ENCODE peak calls at places on chromosome 13, in seven cellular contexts. P, R, O, E, T, C and A are unnamed samples.

GRCh38 chr13:34162545-34162936 is 344.6 kb downstream of the RFC3 start:
- DNase-seq in P (no peak), R (no peak), O (no peak), E (no peak), T (no peak), C (no peak), A (no peak)

GRCh38 chr13:27644302-27644701 is 22.6 kb downstream of the POLR1D start:
- DNase-seq in P (no peak), R (no peak), O (no peak), E (peak), T (no peak), C (peak), A (no peak)

GRCh38 chr13:85230754-85231153 is 568.5 kb downstream of the SLITRK6 start:
- DNase-seq in P (no peak), R (no peak), O (no peak), E (no peak), T (no peak), C (no peak), A (no peak)

GRCh38 chr13:110696776-110697175 is 9.1 kb downstream of the CARS2 start:
- DNase-seq in P (no peak), R (peak), O (no peak), E (no peak), T (peak), C (no peak), A (no peak)

GRCh38 chr13:52070929-52071523 is 46.5 kb downstream of the UTP14C start:
- DNase-seq in P (peak), R (no peak), O (no peak), E (no peak), T (no peak), C (no peak), A (no peak)

GRCh38 chr13:42405665-42406390 is 133.9 kb downstream of the AKAP11 start:
- DNase-seq in P (no peak), R (no peak), O (no peak), E (no peak), T (no peak), C (no peak), A (no peak)

GRCh38 chr13:63107163-63107935 is 1691.7 kb upstream of the PCDH20 start:
- DNase-seq in P (no peak), R (no peak), O (peak), E (no peak), T (no peak), C (no peak), A (no peak)

GRCh38 chr13:21638319-21639282 is 32.3 kb upstream of the FGF9 start:
- DNase-seq in P (peak), R (no peak), O (peak), E (no peak), T (no peak), C (peak), A (no peak)

GRCh38 chr13:48163066-48163465 is 68.2 kb upstream of the MED4 start:
- DNase-seq in P (no peak), R (no peak), O (no peak), E (no peak), T (no peak), C (no peak), A (no peak)

GRCh38 chr13:88945793-88946192 is 1274.6 kb downstream of the SLITRK5 start:
- DNase-seq in P (no peak), R (no peak), O (no peak), E (no peak), T (no peak), C (no peak), A (no peak)

GRCh38 chr13:20654156-20654555 is 49.3 kb upstream of the IL17D start:
- DNase-seq in P (no peak), R (no peak), O (no peak), E (no peak), T (no peak), C (no peak), A (no peak)

GRCh38 chr13:33402975-33403374 is 117.4 kb upstream of the STARD13 start:
- DNase-seq in P (no peak), R (no peak), O (no peak), E (no peak), T (no peak), C (no peak), A (no peak)

GRCh38 chr13:64540468-64540867 is 2689.7 kb downstream of the PCDH9 start:
- DNase-seq in P (no peak), R (no peak), O (no peak), E (no peak), T (no peak), C (no peak), A (no peak)

GRCh38 chr13:26024558-26024957 is 27.3 kb downstream of the SHISA2 start:
- DNase-seq in P (no peak), R (no peak), O (no peak), E (no peak), T (no peak), C (no peak), A (no peak)

GRCh38 chr13:109735567-109735966 is 50.8 kb downstream of the IRS2 start:
- DNase-seq in P (no peak), R (no peak), O (no peak), E (no peak), T (no peak), C (no peak), A (no peak)

GRCh38 chr13:30725331-30726085 is 9.8 kb upstream of the ALOX5AP start:
- DNase-seq in P (no peak), R (no peak), O (no peak), E (no peak), T (no peak), C (no peak), A (no peak)

GRCh38 chr13:109569938-109570711 is 216.3 kb downstream of the IRS2 start:
- DNase-seq in P (no peak), R (no peak), O (no peak), E (no peak), T (no peak), C (no peak), A (peak)

GRCh38 chr13:73754727-73755292 is 379.4 kb downstream of the KLF12 start:
- DNase-seq in P (peak), R (no peak), O (peak), E (peak), T (no peak), C (peak), A (no peak)

GRCh38 chr13:33281951-33282595 is 3.5 kb downstream of the STARD13 start:
- DNase-seq in P (no peak), R (no peak), O (no peak), E (no peak), T (no peak), C (no peak), A (no peak)

GRCh38 chr13:29594310-29594709 is 1.2 kb downstream of the SLC7A1 start:
- DNase-seq in P (no peak), R (no peak), O (peak), E (no peak), T (peak), C (peak), A (peak)

GRCh38 chr13:79593611-79594275 is 112.8 kb downstream of the NDFIP2 start:
- DNase-seq in P (no peak), R (no peak), O (no peak), E (no peak), T (no peak), C (no peak), A (no peak)

GRCh38 chr13:102255409-102255808 is 146.4 kb downstream of the FGF14 start:
- DNase-seq in P (no peak), R (no peak), O (no peak), E (no peak), T (no peak), C (no peak), A (no peak)

GRCh38 chr13:67135356-67135755 is 94.8 kb downstream of the PCDH9 start:
- DNase-seq in P (no peak), R (no peak), O (no peak), E (no peak), T (no peak), C (no peak), A (no peak)

DNA sequence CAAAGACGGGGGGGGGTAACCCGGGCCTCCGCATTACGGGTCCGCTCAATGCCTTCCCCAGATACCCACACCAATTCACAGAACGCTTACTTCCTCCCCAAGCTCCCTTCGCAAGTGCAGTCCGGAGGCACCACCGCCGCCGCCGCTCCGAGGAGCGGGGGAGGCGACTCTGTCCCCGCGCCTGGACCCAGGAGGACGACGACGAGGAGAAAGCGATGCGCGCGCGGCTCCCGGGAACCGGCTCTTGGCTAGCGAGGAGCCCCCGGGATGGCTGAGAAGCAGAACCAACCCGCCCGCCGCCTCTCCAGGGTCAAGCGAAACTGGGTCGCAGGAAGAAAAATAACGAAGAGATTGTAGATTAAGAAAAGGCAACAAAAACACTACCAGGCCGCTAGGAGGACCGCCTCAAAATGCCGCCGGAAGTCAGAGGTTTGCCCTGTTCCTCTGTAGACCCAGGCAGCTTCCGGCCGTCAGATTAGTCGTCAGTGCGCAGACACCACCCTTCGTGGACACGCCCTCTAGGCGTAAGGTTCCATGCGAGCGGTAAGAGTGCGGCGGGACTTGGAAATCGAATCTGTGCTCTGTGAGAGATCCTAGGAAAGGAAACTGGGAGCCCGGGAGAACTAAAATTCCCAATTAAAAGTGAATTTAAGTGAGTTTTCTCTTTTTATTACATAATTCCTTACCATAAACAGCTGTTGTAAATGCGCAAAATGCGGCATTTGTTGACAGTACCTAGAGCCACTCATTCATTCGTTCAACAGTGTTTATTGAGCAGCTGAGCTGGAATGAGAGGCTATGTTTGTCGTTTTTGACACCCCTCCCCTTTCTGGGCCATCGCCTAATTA is at the start of gene ZC3H13:
- DNase-seq in P (peak), R (peak), O (peak), E (peak), T (peak), C (peak), A (peak)
- TF ChIP-seq POLR2A in P (peak), R (no peak), O (peak), E (peak), T (peak), C (peak), A (peak)

DNA sequence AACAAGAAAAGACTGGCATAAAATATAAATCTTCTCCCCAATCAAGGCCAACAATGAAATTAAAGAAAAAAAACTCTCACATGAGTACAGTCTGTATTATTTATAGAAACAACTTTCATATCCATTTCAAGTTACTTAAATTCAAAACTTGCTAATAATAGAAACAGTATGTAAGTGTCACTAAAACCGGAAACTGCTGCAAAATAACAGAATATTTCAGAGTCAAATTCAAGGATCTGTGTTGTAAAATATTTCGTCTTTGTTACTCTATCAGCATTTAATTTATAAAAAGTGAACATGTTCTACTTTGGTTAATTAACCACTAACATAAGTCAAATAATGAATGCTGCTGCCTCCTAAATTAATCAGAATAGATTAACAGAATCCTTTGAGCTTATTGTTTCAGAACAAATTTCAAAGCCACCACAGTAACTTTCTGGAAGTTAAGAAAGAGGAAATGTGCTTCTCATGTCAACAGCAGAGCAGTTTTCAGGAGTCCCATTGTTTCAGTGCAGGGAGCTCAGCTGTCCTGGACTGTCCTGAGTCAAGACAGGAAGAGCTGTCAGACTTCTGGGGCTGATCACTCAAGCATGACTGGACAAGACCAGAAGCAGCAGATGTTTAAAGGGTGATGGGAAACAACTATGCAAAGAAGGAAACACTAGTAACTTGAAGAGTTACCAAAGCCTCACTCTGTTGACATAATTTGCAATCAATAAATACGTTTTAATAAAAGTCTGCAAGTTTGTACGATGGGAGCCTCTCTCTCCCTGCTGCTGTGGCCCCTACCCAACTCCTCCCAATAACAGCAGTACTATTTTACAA is 76.9 kb downstream of the FOXO1 start:
- DNase-seq in P (no peak), R (no peak), O (no peak), E (no peak), T (peak), C (no peak), A (no peak)
- TF ChIP-seq POLR2A in P (no peak), R (no peak), O (no peak), E (no peak), T (no peak), C (no peak), A (no peak)

GRCh38 chr13:106535552-106536243 is at the start of gene EFNB2:
- DNase-seq in P (peak), R (peak), O (peak), E (peak), T (peak), C (peak), A (peak)

GRCh38 chr13:106537521-106537920 is 2.1 kb upstream of the EFNB2 start:
- DNase-seq in P (no peak), R (no peak), O (no peak), E (no peak), T (no peak), C (no peak), A (no peak)

GRCh38 chr13:106534844-106535551 is 464 bp downstream of the EFNB2 start:
- DNase-seq in P (no peak), R (peak), O (peak), E (no peak), T (peak), C (peak), A (no peak)

GRCh38 chr13:106533940-106534843 is 1.3 kb downstream of the EFNB2 start:
- DNase-seq in P (no peak), R (peak), O (no peak), E (no peak), T (peak), C (peak), A (no peak)

DNA sequence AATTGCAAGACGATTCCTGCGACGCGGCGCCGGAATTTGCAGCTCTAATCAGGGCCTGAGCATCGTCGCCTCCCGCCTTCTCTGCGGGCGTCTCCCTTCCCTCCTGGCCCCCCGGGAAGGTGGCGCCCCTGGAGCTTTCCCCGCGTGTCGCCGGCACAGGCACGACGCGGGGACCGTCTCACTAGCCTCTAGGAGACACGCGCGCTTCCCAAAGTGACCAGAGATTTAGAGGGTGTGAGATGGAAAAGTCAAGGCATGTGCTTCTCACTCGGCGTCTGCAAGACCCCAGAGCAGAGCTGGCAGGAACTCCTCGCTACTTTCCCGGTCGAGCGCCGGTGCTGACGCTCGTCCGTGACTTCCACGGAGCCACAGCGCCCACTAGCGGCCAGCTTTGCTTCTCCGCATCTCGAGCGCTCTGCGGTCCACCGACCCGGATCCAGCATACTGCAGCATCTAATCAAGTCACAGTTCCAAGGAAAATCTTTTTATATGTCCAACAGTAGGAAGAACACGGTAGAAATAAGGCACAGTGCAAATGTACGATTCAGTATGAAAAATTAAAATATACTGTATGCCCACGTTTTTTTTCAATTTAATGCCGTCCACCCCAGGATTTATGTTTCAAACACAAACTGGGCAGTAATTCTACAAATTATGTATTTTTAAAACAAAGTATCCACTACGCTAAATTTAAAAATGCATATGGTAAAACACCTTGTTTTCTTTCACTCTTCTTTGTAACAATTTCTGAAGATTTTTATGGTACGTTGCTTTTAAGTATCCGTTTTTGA is 977 bp upstream of the EFNB2 start:
- DNase-seq in P (peak), R (peak), O (peak), E (peak), T (peak), C (peak), A (peak)
- TF ChIP-seq POLR2A in P (no peak), R (no peak), O (no peak), E (no peak), T (no peak), C (no peak), A (no peak)

DNA sequence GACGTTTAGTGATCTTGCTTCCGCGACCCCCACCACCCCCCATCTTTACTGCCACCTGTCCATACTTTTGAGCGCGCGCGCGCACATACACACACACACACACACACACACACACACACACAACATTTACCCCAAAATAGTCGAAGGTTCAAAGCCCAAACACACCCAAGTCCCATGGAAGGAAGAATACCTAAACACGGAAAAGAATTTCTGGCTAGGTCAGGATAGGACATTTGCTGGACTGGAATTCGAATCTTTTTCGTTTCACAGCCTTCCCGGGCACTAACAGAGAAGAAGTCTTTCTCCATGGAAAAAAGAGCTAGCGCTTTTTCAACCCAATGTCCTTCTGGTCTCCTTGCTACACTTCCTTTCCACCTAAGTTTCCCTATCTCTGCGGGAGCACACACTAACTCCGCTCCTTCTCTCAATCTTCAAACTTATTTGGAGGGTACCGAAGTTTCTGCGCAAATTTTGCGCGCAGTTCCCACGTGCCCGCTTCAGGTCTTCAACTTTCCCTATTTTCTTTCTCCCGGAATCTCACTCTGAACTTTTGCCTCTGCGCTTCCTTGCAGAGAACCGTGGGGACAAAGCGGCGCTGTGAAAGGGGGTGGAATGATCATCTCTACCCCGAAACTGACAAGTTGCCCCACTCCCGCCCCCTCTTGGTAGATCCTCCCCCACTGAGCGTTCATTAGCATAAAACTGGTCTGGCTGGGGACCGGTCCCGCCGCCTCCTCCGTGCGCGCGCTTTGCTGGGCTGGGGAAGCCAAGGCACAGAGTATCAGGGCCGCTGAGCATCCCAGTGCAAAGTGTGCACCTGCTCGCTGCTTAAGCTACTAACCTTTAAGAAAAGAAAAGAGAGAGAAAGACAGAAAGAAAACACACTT is 2.7 kb downstream of the DACH1 start:
- DNase-seq in P (no peak), R (peak), O (no peak), E (no peak), T (peak), C (peak), A (no peak)
- TF ChIP-seq POLR2A in P (no peak), R (no peak), O (no peak), E (no peak), T (no peak), C (no peak), A (no peak)

GRCh38 chr13:49446473-49446872 is 2.4 kb downstream of the SETDB2 start:
- DNase-seq in P (no peak), R (no peak), O (no peak), E (no peak), T (no peak), C (no peak), A (no peak)

GRCh38 chr13:49444517-49445395 is 682 bp downstream of the SETDB2 start:
- DNase-seq in P (peak), R (no peak), O (no peak), E (no peak), T (no peak), C (peak), A (no peak)

GRCh38 chr13:49443327-49443688 is 556 bp downstream of the CAB39L start:
- DNase-seq in P (no peak), R (no peak), O (no peak), E (no peak), T (no peak), C (peak), A (no peak)

GRCh38 chr13:49441846-49442245 is 2.0 kb downstream of the CAB39L start:
- DNase-seq in P (no peak), R (no peak), O (no peak), E (no peak), T (no peak), C (no peak), A (no peak)

GRCh38 chr13:49443689-49444516 is at the start of the genes CAB39L and SETDB2:
- DNase-seq in P (peak), R (peak), O (peak), E (peak), T (peak), C (peak), A (peak)
- TF ChIP-seq POLR2A in P (peak), R (peak), O (peak), E (no peak), T (peak), C (peak), A (peak)